ENCODE peak calls at places on chromosomes 11 and 22, in six cellular contexts. One of them, this sample, is unnamed.

GRCh38 chr11:15815246-15816209 is 540.8 kb downstream of the SOX6 start:
- DNase-seq in lower leg skin: no peak
- DNase-seq in tibial nerve: no peak
- DNase-seq in heart left ventricle: no peak
- DNase-seq in prostate gland: no peak
- DNase-seq in uterus: no peak
- DNase-seq in this sample: no peak

GRCh38 chr11:23644443-23644842 is 784.2 kb upstream of the CCDC179 start:
- DNase-seq in prostate gland: no peak
- DNase-seq in uterus: no peak
- DNase-seq in tibial nerve: no peak
- DNase-seq in lower leg skin: no peak
- DNase-seq in heart left ventricle: no peak
- DNase-seq in this sample: no peak

GRCh38 chr11:82267186-82267585 is 466.5 kb downstream of the FAM181B start:
- DNase-seq in uterus: no peak
- DNase-seq in lower leg skin: no peak
- DNase-seq in tibial nerve: no peak
- DNase-seq in prostate gland: no peak
- DNase-seq in heart left ventricle: no peak
- DNase-seq in this sample: no peak

GRCh38 chr22:29266564-29267461 is 968 bp downstream of the RHBDD3 start:
- DNase-seq in tibial nerve: no peak
- DNase-seq in uterus: no peak
- DNase-seq in heart left ventricle: no peak
- DNase-seq in prostate gland: no peak
- DNase-seq in lower leg skin: peak
- DNase-seq in this sample: no peak

GRCh38 chr11:45161252-45162063 is 15.0 kb downstream of the PRDM11 start:
- DNase-seq in tibial nerve: no peak
- DNase-seq in lower leg skin: no peak
- DNase-seq in prostate gland: no peak
- DNase-seq in heart left ventricle: peak
- DNase-seq in uterus: no peak
- DNase-seq in this sample: peak

GRCh38 chr11:68880851-68881250 is 22.8 kb downstream of the MRPL21 start:
- DNase-seq in tibial nerve: no peak
- DNase-seq in lower leg skin: no peak
- DNase-seq in heart left ventricle: no peak
- DNase-seq in uterus: no peak
- DNase-seq in prostate gland: no peak
- DNase-seq in this sample: no peak

GRCh38 chr11:128086794-128087193 is 500.6 kb downstream of the ETS1 start:
- DNase-seq in lower leg skin: no peak
- DNase-seq in tibial nerve: no peak
- DNase-seq in heart left ventricle: no peak
- DNase-seq in prostate gland: no peak
- DNase-seq in uterus: no peak
- DNase-seq in this sample: no peak

GRCh38 chr11:82756765-82757650 is 23.3 kb upstream of the FAM181B start:
- DNase-seq in uterus: no peak
- DNase-seq in prostate gland: no peak
- DNase-seq in tibial nerve: no peak
- DNase-seq in heart left ventricle: no peak
- DNase-seq in lower leg skin: no peak
- DNase-seq in this sample: no peak

GRCh38 chr22:26714971-26715370 is 57.6 kb downstream of the MIAT start:
- DNase-seq in lower leg skin: no peak
- DNase-seq in prostate gland: no peak
- DNase-seq in heart left ventricle: no peak
- DNase-seq in uterus: no peak
- DNase-seq in tibial nerve: no peak
- DNase-seq in this sample: peak

GRCh38 chr11:32358729-32359128 is 76.6 kb downstream of the WT1 start:
- DNase-seq in prostate gland: no peak
- DNase-seq in lower leg skin: no peak
- DNase-seq in tibial nerve: no peak
- DNase-seq in uterus: no peak
- DNase-seq in heart left ventricle: no peak
- DNase-seq in this sample: peak

GRCh38 chr11:2233693-2234455 is 36.5 kb downstream of the ASCL2 start:
- DNase-seq in prostate gland: no peak
- DNase-seq in lower leg skin: no peak
- DNase-seq in heart left ventricle: no peak
- DNase-seq in uterus: no peak
- DNase-seq in tibial nerve: no peak
- DNase-seq in this sample: no peak

GRCh38 chr22:35039625-35040024 is 26.3 kb upstream of the ISX start:
- DNase-seq in uterus: peak
- DNase-seq in heart left ventricle: no peak
- DNase-seq in prostate gland: no peak
- DNase-seq in tibial nerve: no peak
- DNase-seq in lower leg skin: no peak
- DNase-seq in this sample: no peak

GRCh38 chr11:6336293-6336692 is 16.0 kb upstream of the CAVIN3 start:
- DNase-seq in prostate gland: no peak
- DNase-seq in uterus: no peak
- DNase-seq in lower leg skin: no peak
- DNase-seq in tibial nerve: no peak
- DNase-seq in heart left ventricle: no peak
- DNase-seq in this sample: no peak

GRCh38 chr11:46272816-46273427 is 4.5 kb upstream of the CREB3L1 start:
- DNase-seq in heart left ventricle: peak
- DNase-seq in lower leg skin: no peak
- DNase-seq in tibial nerve: peak
- DNase-seq in uterus: peak
- DNase-seq in prostate gland: peak
- DNase-seq in this sample: peak

GRCh38 chr11:73981051-73981805 is 1.4 kb downstream of the UCP2 start:
- DNase-seq in lower leg skin: no peak
- DNase-seq in uterus: no peak
- DNase-seq in prostate gland: no peak
- DNase-seq in heart left ventricle: no peak
- DNase-seq in tibial nerve: no peak
- DNase-seq in this sample: peak

GRCh38 chr11:73980001-73980960 is 2.4 kb downstream of the UCP2 start:
- DNase-seq in uterus: no peak
- DNase-seq in heart left ventricle: peak
- DNase-seq in prostate gland: no peak
- DNase-seq in lower leg skin: no peak
- DNase-seq in tibial nerve: no peak
- DNase-seq in this sample: peak

GRCh38 chr11:73983764-73984543 is 1.3 kb upstream of the UCP2 start:
- DNase-seq in uterus: no peak
- DNase-seq in lower leg skin: no peak
- DNase-seq in tibial nerve: no peak
- DNase-seq in prostate gland: no peak
- DNase-seq in heart left ventricle: no peak
- DNase-seq in this sample: no peak

GRCh38 chr11:73982990-73983763 is 534 bp upstream of the UCP2 start:
- DNase-seq in lower leg skin: peak
- DNase-seq in heart left ventricle: peak
- DNase-seq in prostate gland: peak
- DNase-seq in uterus: peak
- DNase-seq in tibial nerve: peak
- DNase-seq in this sample: peak

GRCh38 chr11:73982595-73982989 is at the start of gene UCP2:
- DNase-seq in prostate gland: peak
- DNase-seq in heart left ventricle: peak
- DNase-seq in uterus: peak
- DNase-seq in lower leg skin: peak
- DNase-seq in tibial nerve: peak
- DNase-seq in this sample: peak
- TF ChIP-seq POLR2A in prostate gland: peak
- TF ChIP-seq POLR2A in heart left ventricle: no peak
- TF ChIP-seq POLR2A in uterus: no peak
- TF ChIP-seq POLR2A in lower leg skin: peak
- TF ChIP-seq POLR2A in tibial nerve: no peak
- TF ChIP-seq POLR2A in this sample: peak

DNA sequence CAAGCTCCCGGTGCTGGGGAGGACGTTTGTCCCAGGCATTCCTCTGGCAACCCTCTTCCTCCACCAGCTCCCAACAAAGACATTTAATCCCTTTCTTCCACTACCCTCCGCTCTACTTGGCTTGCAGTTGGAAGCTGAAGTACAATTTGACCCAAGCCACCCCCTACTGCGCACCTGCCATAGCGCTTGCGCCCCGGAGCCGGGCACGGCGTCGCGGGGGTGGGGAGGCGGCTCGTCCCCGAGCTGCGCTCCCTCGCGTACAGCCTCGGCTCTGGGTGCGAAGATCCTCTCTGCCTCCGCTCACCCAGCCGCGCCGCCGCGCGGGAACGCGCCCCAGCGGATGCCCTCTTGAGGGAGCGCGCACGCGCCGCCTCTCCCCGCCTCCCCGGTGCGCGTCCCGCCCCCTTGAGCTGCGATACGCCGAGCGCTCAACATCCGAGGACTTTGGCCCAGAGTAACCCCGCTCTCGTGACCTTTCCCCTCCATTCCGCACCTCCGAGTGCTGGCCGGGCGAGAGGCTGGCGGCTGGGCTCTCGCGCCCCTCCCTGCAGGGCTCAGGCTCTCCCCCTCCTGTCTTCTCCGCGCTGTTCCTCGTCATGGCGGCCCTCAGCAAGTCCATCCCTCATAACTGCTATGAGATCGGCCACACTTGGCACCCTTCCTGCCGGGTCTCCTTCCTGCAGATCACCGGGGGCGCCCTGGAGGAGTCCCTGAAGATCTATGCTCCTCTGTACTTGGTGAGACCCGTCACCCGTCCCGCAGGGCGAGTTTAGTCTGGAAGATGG is at the start of gene TMEM135:
- DNase-seq in tibial nerve: peak
- DNase-seq in uterus: peak
- DNase-seq in prostate gland: peak
- DNase-seq in lower leg skin: peak
- DNase-seq in heart left ventricle: peak
- DNase-seq in this sample: peak
- TF ChIP-seq POLR2A in tibial nerve: peak
- TF ChIP-seq POLR2A in uterus: peak
- TF ChIP-seq POLR2A in prostate gland: peak
- TF ChIP-seq POLR2A in lower leg skin: no peak
- TF ChIP-seq POLR2A in heart left ventricle: no peak
- TF ChIP-seq POLR2A in this sample: no peak

GRCh38 chr22:49880281-49880680 is 26.6 kb downstream of the ZBED4 start:
- DNase-seq in prostate gland: no peak
- DNase-seq in uterus: no peak
- DNase-seq in lower leg skin: no peak
- DNase-seq in heart left ventricle: no peak
- DNase-seq in tibial nerve: no peak
- DNase-seq in this sample: peak
- TF ChIP-seq POLR2A in prostate gland: no peak
- TF ChIP-seq POLR2A in uterus: no peak
- TF ChIP-seq POLR2A in lower leg skin: no peak
- TF ChIP-seq POLR2A in heart left ventricle: no peak
- TF ChIP-seq POLR2A in tibial nerve: no peak
- TF ChIP-seq POLR2A in this sample: no peak

GRCh38 chr22:46054091-46054877 is 77.3 kb upstream of the WNT7B start:
- DNase-seq in lower leg skin: peak
- DNase-seq in heart left ventricle: peak
- DNase-seq in prostate gland: no peak
- DNase-seq in tibial nerve: no peak
- DNase-seq in uterus: peak
- DNase-seq in this sample: peak
- TF ChIP-seq POLR2A in lower leg skin: no peak
- TF ChIP-seq POLR2A in heart left ventricle: no peak
- TF ChIP-seq POLR2A in prostate gland: peak
- TF ChIP-seq POLR2A in tibial nerve: peak
- TF ChIP-seq POLR2A in uterus: peak
- TF ChIP-seq POLR2A in this sample: peak

GRCh38 chr11:9796276-9796675 is 132.4 kb downstream of the SWAP70 start:
- DNase-seq in prostate gland: no peak
- DNase-seq in tibial nerve: no peak
- DNase-seq in lower leg skin: no peak
- DNase-seq in heart left ventricle: no peak
- DNase-seq in uterus: no peak
- DNase-seq in this sample: no peak

GRCh38 chr11:9797300-9797699 is 133.4 kb downstream of the SWAP70 start:
- DNase-seq in heart left ventricle: no peak
- DNase-seq in uterus: no peak
- DNase-seq in lower leg skin: no peak
- DNase-seq in prostate gland: no peak
- DNase-seq in tibial nerve: no peak
- DNase-seq in this sample: no peak

GRCh38 chr11:9802291-9802861 is 138.5 kb downstream of the SWAP70 start:
- DNase-seq in prostate gland: peak
- DNase-seq in uterus: peak
- DNase-seq in tibial nerve: peak
- DNase-seq in lower leg skin: no peak
- DNase-seq in heart left ventricle: no peak
- DNase-seq in this sample: no peak

GRCh38 chr11:9796854-9797253 is 133.0 kb downstream of the SWAP70 start:
- DNase-seq in tibial nerve: peak
- DNase-seq in heart left ventricle: no peak
- DNase-seq in prostate gland: no peak
- DNase-seq in uterus: no peak
- DNase-seq in lower leg skin: no peak
- DNase-seq in this sample: no peak

DNA sequence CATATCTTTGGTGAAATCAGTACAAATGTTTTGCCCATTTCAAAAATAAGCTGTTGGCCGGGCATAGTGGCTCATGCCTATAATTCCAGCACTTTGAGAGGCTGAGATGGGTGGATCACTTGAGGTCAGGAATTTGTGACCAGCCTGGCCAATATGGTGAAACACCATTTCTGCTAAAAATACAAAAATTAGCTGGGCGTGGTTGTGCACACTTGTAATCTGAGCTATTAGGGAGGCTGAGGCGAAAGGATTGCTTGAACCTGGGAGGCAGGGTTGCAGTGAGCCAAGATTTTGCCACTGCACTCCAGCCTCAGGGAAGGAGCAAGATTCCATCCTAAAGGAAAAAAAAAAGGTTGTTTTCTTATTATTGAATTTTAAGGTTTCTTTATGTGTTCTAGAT is 136.0 kb downstream of the SWAP70 start:
- DNase-seq in prostate gland: no peak
- DNase-seq in lower leg skin: no peak
- DNase-seq in uterus: no peak
- DNase-seq in tibial nerve: no peak
- DNase-seq in heart left ventricle: no peak
- DNase-seq in this sample: peak
- TF ChIP-seq POLR2A in prostate gland: no peak
- TF ChIP-seq POLR2A in lower leg skin: no peak
- TF ChIP-seq POLR2A in uterus: no peak
- TF ChIP-seq POLR2A in tibial nerve: no peak
- TF ChIP-seq POLR2A in heart left ventricle: no peak
- TF ChIP-seq POLR2A in this sample: no peak

GRCh38 chr22:31943206-31943975 is 944 bp upstream of the YWHAH start:
- DNase-seq in prostate gland: peak
- DNase-seq in tibial nerve: no peak
- DNase-seq in lower leg skin: peak
- DNase-seq in uterus: no peak
- DNase-seq in heart left ventricle: peak
- DNase-seq in this sample: peak
- TF ChIP-seq POLR2A in prostate gland: no peak
- TF ChIP-seq POLR2A in tibial nerve: no peak
- TF ChIP-seq POLR2A in lower leg skin: no peak
- TF ChIP-seq POLR2A in uterus: no peak
- TF ChIP-seq POLR2A in heart left ventricle: no peak
- TF ChIP-seq POLR2A in this sample: no peak